ENCODE peak calls at places on chromosomes 11 and 22, in six cellular contexts. L is GM23338, R is stomach, A is prostate gland, Y is vagina, G is Panc1. J is an unnamed sample.

GRCh38 chr11:105673089-105673488 is 63.2 kb downstream of the GRIA4 start:
- DNase-seq in A (peak), Y (no peak), G (no peak), R (no peak), L (peak), J (no peak)

GRCh38 chr11:84817998-84818397 is 809.1 kb downstream of the DLG2 start:
- DNase-seq in A (no peak), R (no peak), G (no peak), L (no peak), Y (no peak), J (no peak)

GRCh38 chr11:62444835-62445234 is 26.0 kb downstream of the SCGB1A1 start:
- DNase-seq in G (no peak), L (no peak), A (no peak), R (no peak), Y (no peak), J (peak)

GRCh38 chr11:67264260-67264659 is 2.0 kb upstream of the GRK2 start:
- DNase-seq in L (no peak), A (no peak), Y (no peak), R (no peak), G (no peak), J (peak)

GRCh38 chr11:64396079-64396591 is 37.2 kb downstream of the RPS6KA4 start:
- DNase-seq in L (peak), Y (no peak), A (no peak), R (no peak), G (no peak), J (no peak)

GRCh38 chr22:46262449-46263207 is 515 bp downstream of the PKDREJ start:
- DNase-seq in Y (no peak), G (no peak), A (no peak), L (peak), R (peak), J (peak)

GRCh38 chr11:46105134-46105628 is 16.1 kb downstream of the PHF21A start:
- DNase-seq in A (no peak), G (no peak), R (no peak), Y (no peak), L (no peak), J (no peak)

GRCh38 chr22:28023774-28024173 is 104.7 kb upstream of the PITPNB start:
- DNase-seq in G (no peak), L (no peak), Y (no peak), A (no peak), R (peak), J (peak)

GRCh38 chr11:77191823-77192495 is 63.9 kb downstream of the MYO7A start:
- DNase-seq in L (peak), A (peak), G (peak), R (peak), Y (no peak), J (no peak)

GRCh38 chr22:27667121-27667843 is 134.3 kb downstream of the MN1 start:
- DNase-seq in R (no peak), A (no peak), Y (no peak), G (no peak), L (peak), J (no peak)

GRCh38 chr11:57287884-57288283 is 36.9 kb downstream of the TNKS1BP1 start:
- DNase-seq in A (no peak), Y (no peak), G (no peak), L (no peak), R (no peak), J (no peak)

GRCh38 chr11:33375688-33376311 is 118.6 kb downstream of the HIPK3 start:
- DNase-seq in L (peak), A (no peak), G (no peak), R (no peak), Y (no peak), J (no peak)

GRCh38 chr11:19511413-19512183 is 201.0 kb upstream of the NAV2 start:
- DNase-seq in Y (peak), A (no peak), L (no peak), R (peak), G (no peak), J (peak)

GRCh38 chr11:119093951-119094815 is 7.5 kb downstream of the DPAGT1 start:
- DNase-seq in L (peak), A (peak), R (peak), Y (no peak), G (no peak), J (no peak)

GRCh38 chr11:129315781-129316579 is 59.7 kb upstream of the BARX2 start:
- DNase-seq in G (no peak), R (peak), L (peak), A (peak), Y (no peak), J (no peak)

GRCh38 chr11:109026891-109027489 is 362.1 kb downstream of the DDX10 start:
- DNase-seq in R (no peak), A (no peak), L (no peak), Y (no peak), G (no peak), J (no peak)

GRCh38 chr11:65911682-65912568 is 6.9 kb downstream of the C11orf68 start:
- DNase-seq in A (no peak), R (no peak), Y (no peak), G (no peak), L (peak), J (peak)

GRCh38 chr11:69131644-69132300 is 24.0 kb upstream of the SMIM38 start:
- DNase-seq in L (peak), Y (no peak), A (peak), R (peak), G (peak), J (no peak)

GRCh38 chr11:64562723-64563351 is 28.2 kb upstream of the SLC22A12 start:
- DNase-seq in L (no peak), R (no peak), G (no peak), Y (no peak), A (no peak), J (no peak)

GRCh38 chr22:33851985-33852384 is 68.3 kb downstream of the LARGE1 start:
- DNase-seq in Y (no peak), R (peak), A (peak), G (no peak), L (no peak), J (no peak)

GRCh38 chr22:21009638-21010425 is 5.1 kb upstream of the P2RX6 start:
- DNase-seq in L (peak), G (no peak), R (peak), A (peak), Y (no peak), J (no peak)

GRCh38 chr11:15988693-15989231 is 367.6 kb downstream of the SOX6 start:
- DNase-seq in Y (no peak), L (peak), G (no peak), R (no peak), A (no peak), J (no peak)

GRCh38 chr11:100823360-100823759 is 136.3 kb downstream of the ARHGAP42 start:
- DNase-seq in A (no peak), G (no peak), Y (no peak), L (no peak), R (no peak), J (no peak)

GRCh38 chr22:46594947-46595298 is 25.3 kb upstream of the GRAMD4 start:
- DNase-seq in G (no peak), Y (no peak), A (no peak), L (no peak), R (no peak), J (peak)

GRCh38 chr11:70747285-70747684 is 349.0 kb downstream of the CTTN start:
- DNase-seq in Y (no peak), A (no peak), G (no peak), L (no peak), R (no peak), J (no peak)

GRCh38 chr22:36762687-36763260 is 13.1 kb downstream of the IFT27 start:
- DNase-seq in Y (no peak), R (no peak), A (no peak), G (no peak), L (no peak), J (peak)
- TF ChIP-seq POLR2AphosphoS5 in Y (no peak), R (no peak), A (peak), G (no peak), L (no peak), J (peak)

GRCh38 chr22:49933236-49933921 is 14.9 kb downstream of the CRELD2 start:
- DNase-seq in L (no peak), Y (peak), A (no peak), G (no peak), R (peak), J (peak)

GRCh38 chr22:49934144-49934890 is 15.9 kb downstream of the CRELD2 start:
- DNase-seq in L (no peak), Y (no peak), A (peak), G (no peak), R (peak), J (peak)

GRCh38 chr22:49935561-49935960 is 17.1 kb downstream of the CRELD2 start:
- DNase-seq in G (no peak), Y (no peak), A (no peak), R (no peak), L (peak), J (no peak)

GRCh38 chr22:49936018-49936972 is 17.9 kb downstream of the CRELD2 start:
- DNase-seq in A (peak), Y (no peak), L (peak), R (peak), G (no peak), J (peak)

DNA sequence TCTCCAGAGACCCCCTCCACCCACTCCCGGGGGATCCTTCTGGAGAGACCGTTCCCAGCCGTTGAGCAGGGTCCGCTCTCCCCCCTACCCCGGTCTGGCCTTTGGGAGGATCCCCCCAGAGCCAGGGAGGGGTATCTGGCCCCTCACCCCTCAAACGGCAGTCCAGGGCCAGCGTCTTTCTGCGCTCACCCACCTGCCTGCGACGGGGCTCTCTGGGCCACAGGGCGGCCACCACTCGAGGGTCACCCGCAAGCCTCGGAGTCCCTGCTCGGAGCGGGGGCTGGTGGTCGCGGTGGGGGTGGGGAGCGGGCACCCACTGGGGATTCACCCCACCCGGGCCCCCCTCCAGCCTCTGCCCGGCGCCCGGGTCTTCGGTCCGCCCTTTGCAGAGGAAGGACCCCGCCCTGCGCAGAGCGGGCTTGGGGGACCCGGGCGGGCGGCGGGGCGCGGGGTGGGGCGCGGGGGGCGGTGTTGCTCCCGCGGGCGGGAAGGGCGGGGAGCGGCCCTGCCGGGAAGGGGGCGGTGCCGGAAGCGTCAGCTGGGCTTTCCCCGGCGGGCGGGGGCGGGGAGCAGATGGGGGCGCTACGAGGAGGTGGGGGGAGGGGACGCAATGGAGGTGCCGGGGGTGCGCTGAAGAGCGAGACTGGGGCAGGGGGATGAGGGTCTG is 16.6 kb downstream of the CRELD2 start:
- DNase-seq in G (no peak), R (peak), Y (no peak), L (peak), A (peak), J (peak)
- H3K27ac ChIP-seq in G (peak), R (peak), Y (peak), L (no peak), A (peak), J (peak)

GRCh38 chr11:74311352-74311926 is at the start of gene P4HA3:
- DNase-seq in R (peak), L (peak), Y (no peak), A (peak), G (no peak), J (peak)
- TF ChIP-seq POLR2AphosphoS5 in R (no peak), L (no peak), Y (no peak), A (no peak), G (no peak), J (no peak)

DNA sequence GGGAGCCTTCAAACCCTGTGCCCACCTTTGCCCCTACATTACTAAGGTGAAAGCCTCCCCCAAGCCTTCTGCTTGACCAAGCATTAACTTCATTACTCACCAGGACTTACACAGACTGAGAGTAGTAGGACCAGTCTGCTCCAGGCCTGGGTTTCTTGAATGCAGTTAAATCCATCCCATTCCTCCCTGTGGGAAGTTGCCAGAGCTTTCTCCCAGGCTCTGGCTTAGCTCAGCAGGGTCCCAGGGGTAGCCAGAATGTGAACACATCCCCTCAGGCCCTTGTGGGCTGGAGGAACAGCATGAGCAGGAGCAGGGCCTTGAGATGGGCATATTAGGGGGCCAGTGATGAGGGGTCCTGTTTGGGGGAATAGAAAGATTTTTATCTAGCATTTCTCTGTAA is 59.9 kb downstream of the RRM1 start:
- DNase-seq in Y (no peak), G (no peak), A (no peak), L (no peak), R (no peak), J (no peak)
- H3K27ac ChIP-seq in Y (no peak), G (no peak), A (no peak), L (no peak), R (no peak), J (no peak)

J was measured in sigmoid colon.